ENCODE peak calls at places on chromosomes 4 and X, in five cellular contexts. One of them, this sample, is unnamed.

GRCh38 chr4:32485976-32486375 is 1765.8 kb downstream of the PCDH7 start:
- DNase-seq in iPS DF 19.7: no peak
- DNase-seq in NCI-H2029 treated with DMSO at 0.1 percent for 48 hours: no peak
- DNase-seq in dermis microvascular lymphatic vessel endothelial cell: no peak
- DNase-seq in psoas muscle: no peak
- DNase-seq in this sample: no peak

GRCh38 chr4:38842998-38843397 is 13.6 kb downstream of the TLR6 start:
- DNase-seq in iPS DF 19.7: no peak
- DNase-seq in dermis microvascular lymphatic vessel endothelial cell: no peak
- DNase-seq in NCI-H2029 treated with DMSO at 0.1 percent for 48 hours: peak; percentile 84
- DNase-seq in psoas muscle: no peak
- DNase-seq in this sample: no peak

GRCh38 chrX:147900349-147900748 is 11.4 kb upstream of the FMR1 start:
- DNase-seq in NCI-H2029 treated with DMSO at 0.1 percent for 48 hours: no peak
- DNase-seq in iPS DF 19.7: no peak
- DNase-seq in psoas muscle: no peak
- DNase-seq in dermis microvascular lymphatic vessel endothelial cell: no peak
- DNase-seq in this sample: peak; percentile 11

GRCh38 chrX:130575831-130576404 is 174.1 kb downstream of the RBMX2 start:
- DNase-seq in NCI-H2029 treated with DMSO at 0.1 percent for 48 hours: no peak
- DNase-seq in psoas muscle: peak; percentile 16
- DNase-seq in iPS DF 19.7: no peak
- DNase-seq in dermis microvascular lymphatic vessel endothelial cell: peak; percentile 39
- DNase-seq in this sample: peak; percentile 5

GRCh38 chr4:545612-546011 is 30.5 kb downstream of the TMEM271 start:
- DNase-seq in dermis microvascular lymphatic vessel endothelial cell: no peak
- DNase-seq in psoas muscle: no peak
- DNase-seq in NCI-H2029 treated with DMSO at 0.1 percent for 48 hours: no peak
- DNase-seq in iPS DF 19.7: no peak
- DNase-seq in this sample: no peak

GRCh38 chr4:70670332-70671014 is 4.2 kb upstream of the JCHAIN start:
- DNase-seq in iPS DF 19.7: no peak
- DNase-seq in dermis microvascular lymphatic vessel endothelial cell: no peak
- DNase-seq in NCI-H2029 treated with DMSO at 0.1 percent for 48 hours: no peak
- DNase-seq in psoas muscle: no peak
- DNase-seq in this sample: no peak

GRCh38 chr4:28709821-28710330 is 1849.2 kb downstream of the STIM2 start:
- DNase-seq in NCI-H2029 treated with DMSO at 0.1 percent for 48 hours: no peak
- DNase-seq in psoas muscle: no peak
- DNase-seq in iPS DF 19.7: no peak
- DNase-seq in dermis microvascular lymphatic vessel endothelial cell: no peak
- DNase-seq in this sample: no peak

GRCh38 chr4:41880840-41881831 is 54.1 kb upstream of the TMEM33 start:
- DNase-seq in NCI-H2029 treated with DMSO at 0.1 percent for 48 hours: no peak
- DNase-seq in psoas muscle: no peak
- DNase-seq in dermis microvascular lymphatic vessel endothelial cell: peak; percentile 3
- DNase-seq in iPS DF 19.7: no peak
- DNase-seq in this sample: no peak

GRCh38 chrX:46814966-46815365 is 21.9 kb upstream of the RP2 start:
- DNase-seq in NCI-H2029 treated with DMSO at 0.1 percent for 48 hours: no peak
- DNase-seq in dermis microvascular lymphatic vessel endothelial cell: no peak
- DNase-seq in iPS DF 19.7: no peak
- DNase-seq in psoas muscle: no peak
- DNase-seq in this sample: no peak

GRCh38 chrX:39814391-39814790 is 283.4 kb downstream of the BCOR start:
- DNase-seq in psoas muscle: no peak
- DNase-seq in iPS DF 19.7: no peak
- DNase-seq in NCI-H2029 treated with DMSO at 0.1 percent for 48 hours: peak; percentile 8
- DNase-seq in dermis microvascular lymphatic vessel endothelial cell: peak; percentile 39
- DNase-seq in this sample: no peak

GRCh38 chr4:89196745-89197144 is 85.4 kb downstream of the TIGD2 start:
- DNase-seq in NCI-H2029 treated with DMSO at 0.1 percent for 48 hours: no peak
- DNase-seq in psoas muscle: no peak
- DNase-seq in iPS DF 19.7: no peak
- DNase-seq in dermis microvascular lymphatic vessel endothelial cell: peak; percentile 79
- DNase-seq in this sample: no peak

GRCh38 chr4:1373892-1374705 is 27.1 kb downstream of the UVSSA start:
- DNase-seq in dermis microvascular lymphatic vessel endothelial cell: no peak
- DNase-seq in NCI-H2029 treated with DMSO at 0.1 percent for 48 hours: no peak
- DNase-seq in iPS DF 19.7: no peak
- DNase-seq in psoas muscle: no peak
- DNase-seq in this sample: no peak

GRCh38 chr4:14667624-14668295 is 334.5 kb upstream of the CPEB2 start:
- DNase-seq in psoas muscle: no peak
- DNase-seq in dermis microvascular lymphatic vessel endothelial cell: no peak
- DNase-seq in iPS DF 19.7: no peak
- DNase-seq in NCI-H2029 treated with DMSO at 0.1 percent for 48 hours: no peak
- DNase-seq in this sample: no peak

GRCh38 chr4:86961605-86962295 is 26.9 kb downstream of the AFF1 start:
- DNase-seq in psoas muscle: no peak
- DNase-seq in iPS DF 19.7: no peak
- DNase-seq in dermis microvascular lymphatic vessel endothelial cell: no peak
- DNase-seq in NCI-H2029 treated with DMSO at 0.1 percent for 48 hours: no peak
- DNase-seq in this sample: no peak

GRCh38 chr4:127936974-127937373 is 28.0 kb downstream of the MFSD8 start:
- DNase-seq in NCI-H2029 treated with DMSO at 0.1 percent for 48 hours: no peak
- DNase-seq in iPS DF 19.7: no peak
- DNase-seq in dermis microvascular lymphatic vessel endothelial cell: no peak
- DNase-seq in psoas muscle: no peak
- DNase-seq in this sample: no peak

GRCh38 chr4:128924951-128925350 is 115.5 kb downstream of the JADE1 start:
- DNase-seq in dermis microvascular lymphatic vessel endothelial cell: no peak
- DNase-seq in NCI-H2029 treated with DMSO at 0.1 percent for 48 hours: no peak
- DNase-seq in psoas muscle: no peak
- DNase-seq in iPS DF 19.7: no peak
- DNase-seq in this sample: no peak